ENCODE peak calls at places on chromosome 11, in seven cellular contexts. S is H9; L is PC-3; A is MM.1S; D is GM23248; M is CD8-positive, alpha-beta T cell; N is IMR-90. E is an unnamed sample. For H3K4me1, the result is how much of the 10 kb centered on the place peaks cover.

GRCh38 chr11:1293619-1294015 is 15.8 kb downstream of the TOLLIP start:
- DNase-seq in D (peak), A (no peak), L (peak), M (no peak), N (no peak), S (no peak), E (no peak)

GRCh38 chr11:109957601-109958000 is 135.6 kb upstream of the ZC3H12C start:
- DNase-seq in L (no peak), N (peak), D (no peak), M (no peak), A (peak), S (no peak), E (no peak)

GRCh38 chr11:8871283-8871775 is 39.7 kb upstream of the AKIP1 start:
- DNase-seq in N (peak), M (no peak), S (no peak), A (no peak), L (peak), D (peak), E (peak)

GRCh38 chr11:10606536-10607208 is 38.2 kb upstream of the LYVE1 start:
- DNase-seq in L (peak), N (peak), A (no peak), M (no peak), D (peak), S (no peak), E (peak)

GRCh38 chr11:62132188-62132587 is 8.4 kb downstream of the INCENP start:
- DNase-seq in A (no peak), N (no peak), S (no peak), D (peak), M (no peak), L (peak), E (no peak)

GRCh38 chr11:132941024-132941646 is 591.2 kb downstream of the OPCML start:
- DNase-seq in D (peak), N (peak), A (no peak), S (no peak), M (no peak), L (peak), E (peak)

GRCh38 chr11:67295846-67296245 is 6.7 kb downstream of the ANKRD13D start:
- DNase-seq in S (no peak), A (no peak), N (no peak), M (no peak), L (peak), D (peak), E (no peak)

GRCh38 chr11:57601297-57601696 is 3.8 kb downstream of the SERPING1 start:
- DNase-seq in D (no peak), S (no peak), M (no peak), N (no peak), A (no peak), L (no peak), E (no peak)

GRCh38 chr11:131064373-131064991 is 148.2 kb upstream of the SNX19 start:
- DNase-seq in L (peak), A (peak), S (peak), M (no peak), D (peak), N (peak), E (peak)

GRCh38 chr11:61305417-61305816 is 10.3 kb upstream of the VWCE start:
- DNase-seq in L (no peak), N (no peak), D (no peak), S (no peak), A (no peak), M (no peak), E (no peak)

GRCh38 chr11:69704508-69705245 is 855 bp upstream of the FGF19 start:
- DNase-seq in D (peak), A (no peak), S (peak), N (no peak), M (no peak), L (peak), E (no peak)

GRCh38 chr11:68057807-68058206 is 19.0 kb downstream of the TCIRG1 start:
- DNase-seq in S (no peak), M (no peak), N (no peak), A (no peak), L (no peak), D (no peak), E (no peak)

GRCh38 chr11:125588505-125588904 is 4.1 kb upstream of the STT3A start:
- DNase-seq in D (no peak), A (no peak), N (peak), L (peak), M (no peak), S (no peak), E (peak)

GRCh38 chr11:705646-706438 is at the start of gene EPS8L2:
- DNase-seq in N (no peak), A (no peak), M (no peak), S (peak), L (peak), D (peak), E (no peak)

GRCh38 chr11:128472128-128473110 is 114.9 kb downstream of the ETS1 start:
- DNase-seq in L (peak), N (peak), A (peak), D (peak), M (no peak), S (no peak), E (peak)

GRCh38 chr11:94858012-94858705 is 90.0 kb downstream of the AMOTL1 start:
- DNase-seq in A (no peak), N (no peak), L (no peak), D (no peak), M (no peak), S (no peak), E (no peak)

GRCh38 chr11:65116370-65117205 is 913 bp downstream of the ZNHIT2 start:
- DNase-seq in S (peak), M (peak), L (peak), N (peak), D (peak), A (peak), E (peak)

GRCh38 chr11:116590844-116591575 is 181.8 kb downstream of the BUD13 start:
- DNase-seq in L (no peak), S (no peak), A (no peak), M (no peak), N (no peak), D (no peak), E (no peak)

GRCh38 chr11:109371444-109372176 is 50.4 kb upstream of the C11orf87 start:
- DNase-seq in M (no peak), L (no peak), N (no peak), S (no peak), D (peak), A (no peak), E (no peak)

GRCh38 chr11:19975414-19975990 is 184.8 kb downstream of the DBX1 start:
- DNase-seq in N (no peak), S (no peak), L (no peak), A (no peak), M (no peak), D (no peak), E (no peak)

GRCh38 chr11:19079643-19080440 is 19.3 kb upstream of the MRGPRX2 start:
- DNase-seq in L (peak), A (no peak), M (no peak), D (peak), S (no peak), N (peak), E (peak)

GRCh38 chr11:105132716-105133511 is 6.7 kb downstream of the CARD18 start:
- DNase-seq in M (no peak), A (no peak), N (peak), L (peak), D (peak), S (no peak), E (peak)

GRCh38 chr11:126334665-126335462 is 20.6 kb upstream of the ST3GAL4 start:
- DNase-seq in D (peak), N (peak), A (no peak), M (no peak), S (no peak), L (peak), E (peak)

GRCh38 chr11:86138958-86139357 is 70.1 kb upstream of the PICALM start:
- DNase-seq in S (no peak), A (peak), M (no peak), D (no peak), N (no peak), L (no peak), E (no peak)
- H3K4me1 ChIP-seq in S (under half), A (under half), M (under half), D (under half), N (under half), L (under half), E (under half)

GRCh38 chr11:115179647-115180046 is 324.6 kb downstream of the CADM1 start:
- DNase-seq in A (no peak), S (no peak), N (no peak), D (no peak), M (no peak), L (no peak), E (no peak)

GRCh38 chr11:115184901-115185300 is 319.3 kb downstream of the CADM1 start:
- DNase-seq in A (no peak), S (no peak), M (no peak), D (no peak), N (no peak), L (no peak), E (no peak)

GRCh38 chr11:115181480-115181879 is 322.7 kb downstream of the CADM1 start:
- DNase-seq in M (no peak), A (no peak), D (no peak), L (no peak), N (no peak), S (no peak), E (no peak)

GRCh38 chr11:115180272-115180671 is 323.9 kb downstream of the CADM1 start:
- DNase-seq in M (no peak), L (no peak), N (no peak), S (no peak), A (no peak), D (no peak), E (no peak)

GRCh38 chr11:115182282-115182952 is 321.8 kb downstream of the CADM1 start:
- DNase-seq in L (no peak), S (no peak), A (no peak), D (no peak), N (no peak), M (no peak), E (no peak)
- H3K4me1 ChIP-seq in L (under half), S (under half), A (under half), D (under half), N (under half), M (under half), E (under half)

DNA sequence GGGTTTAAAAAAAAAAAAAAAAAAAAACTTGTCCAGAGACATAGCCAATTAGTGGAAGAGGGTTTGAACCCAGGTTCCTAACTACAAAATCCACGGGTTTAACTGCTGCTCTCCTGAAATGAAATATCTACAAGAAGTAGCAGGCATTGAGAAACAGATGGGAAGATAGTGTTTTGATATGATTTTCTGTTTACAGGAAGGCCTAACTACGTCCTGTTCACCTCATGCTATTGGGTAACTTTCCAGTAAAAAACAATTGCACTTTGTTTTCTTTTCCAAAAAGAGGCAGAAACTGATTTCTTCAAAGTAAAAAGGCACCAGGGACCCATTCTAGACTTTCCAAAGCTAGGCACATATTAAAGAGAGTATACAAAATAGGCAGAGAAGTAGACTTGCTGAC is 5.9 kb upstream of the C11orf91 start:
- DNase-seq in A (no peak), M (no peak), S (no peak), L (no peak), D (no peak), N (no peak), E (no peak)
- H3K4me1 ChIP-seq in A (under half), M (under half), S (under half), L (half or more), D (half or more), N (under half), E (under half)

DNA sequence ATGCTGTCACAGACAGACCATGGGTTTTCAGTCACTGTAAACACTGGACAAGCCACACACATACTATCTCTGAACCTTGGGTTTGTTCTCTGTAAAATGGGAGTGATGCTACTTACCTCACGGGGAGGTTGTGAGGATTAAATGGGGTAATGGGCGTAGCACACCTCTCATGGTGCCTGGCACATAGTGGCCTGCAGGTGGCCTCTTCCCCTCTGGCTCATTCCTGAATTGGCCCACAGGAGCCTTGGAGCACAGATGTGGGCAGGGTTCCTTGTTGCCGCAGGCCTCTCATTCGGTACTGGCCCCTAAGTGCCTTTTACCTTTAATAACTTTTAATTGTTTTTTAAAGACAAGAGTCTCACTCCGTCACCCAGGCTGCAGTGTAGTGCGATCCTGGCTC is 11.7 kb downstream of the MICAL2 start:
- DNase-seq in D (peak), A (no peak), S (peak), L (peak), N (no peak), M (no peak), E (no peak)
- H3K4me1 ChIP-seq in D (half or more), A (under half), S (under half), L (half or more), N (half or more), M (under half), E (half or more)

DNA sequence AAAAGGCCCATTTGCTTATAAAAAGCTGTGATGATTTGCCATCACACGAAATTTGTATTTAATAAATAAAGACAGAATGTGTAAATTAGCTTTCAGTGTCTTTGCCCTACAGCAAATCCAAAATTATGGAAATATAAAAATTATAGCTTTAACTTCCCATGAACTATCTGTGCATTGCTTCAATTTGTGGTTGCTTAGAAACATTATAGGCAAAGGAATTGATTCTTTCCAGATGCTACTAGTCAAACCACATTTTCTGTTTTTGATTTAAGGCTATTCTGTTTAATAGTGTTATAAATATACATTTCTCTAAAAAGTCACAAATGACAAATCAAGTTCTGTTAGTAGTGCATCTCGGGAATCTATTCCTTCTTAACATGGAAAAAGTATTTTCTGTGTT is 1086.2 kb upstream of the CCDC90B start:
- DNase-seq in M (no peak), S (no peak), D (no peak), N (no peak), A (no peak), L (no peak), E (no peak)
- H3K4me1 ChIP-seq in M (under half), S (under half), D (under half), N (under half), A (under half), L (under half), E (under half)

GRCh38 chr11:34299962-34300350 is 57.9 kb downstream of the ABTB2 start:
- DNase-seq in S (no peak), L (no peak), N (no peak), A (no peak), M (no peak), D (no peak), E (no peak)

GRCh38 chr11:34300571-34301295 is 57.1 kb downstream of the ABTB2 start:
- DNase-seq in A (no peak), M (no peak), S (no peak), L (no peak), N (no peak), D (no peak), E (peak)

GRCh38 chr11:34302046-34302921 is 55.5 kb downstream of the ABTB2 start:
- DNase-seq in D (peak), L (peak), S (no peak), A (no peak), N (peak), M (no peak), E (peak)

GRCh38 chr11:34296412-34296811 is 61.4 kb downstream of the ABTB2 start:
- DNase-seq in S (no peak), L (no peak), D (no peak), A (no peak), N (no peak), M (no peak), E (no peak)

GRCh38 chr11:34299284-34299961 is 58.4 kb downstream of the ABTB2 start:
- DNase-seq in A (no peak), S (no peak), M (no peak), N (no peak), L (no peak), D (no peak), E (no peak)
- H3K4me1 ChIP-seq in A (under half), S (under half), M (under half), N (under half), L (under half), D (under half), E (under half)

DNA sequence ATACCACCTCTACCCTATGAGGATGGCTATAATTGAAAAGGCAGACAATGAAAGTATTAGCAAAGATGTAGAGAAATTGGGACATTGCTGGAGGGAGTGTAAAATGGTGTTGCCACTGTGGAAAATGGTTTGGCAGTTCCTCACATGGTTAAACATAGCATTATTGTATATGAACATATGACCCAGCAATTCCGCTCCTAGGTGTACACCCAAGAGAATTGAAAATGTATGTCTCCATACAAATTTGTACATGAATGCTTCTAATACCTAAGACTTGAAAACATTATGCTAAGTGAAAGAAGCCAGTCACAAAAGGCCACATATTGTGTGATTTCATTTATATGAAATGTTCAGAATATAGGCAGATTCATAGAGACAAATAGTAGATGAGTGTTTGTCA is 10.0 kb downstream of the SLCO2B1 start:
- DNase-seq in D (no peak), L (no peak), M (no peak), A (no peak), N (no peak), S (no peak), E (no peak)
- H3K4me1 ChIP-seq in D (under half), L (under half), M (under half), A (under half), N (under half), S (under half), E (under half)

GRCh38 chr11:121479839-121480238 is 27.1 kb upstream of the SORL1-AS1 start:
- DNase-seq in A (no peak), M (no peak), L (peak), S (no peak), D (no peak), N (no peak), E (no peak)

GRCh38 chr11:121478226-121478894 is 25.6 kb upstream of the SORL1-AS1 start:
- DNase-seq in D (no peak), M (no peak), L (peak), A (no peak), N (no peak), S (no peak), E (no peak)

GRCh38 chr11:121476379-121477032 is 23.7 kb upstream of the SORL1-AS1 start:
- DNase-seq in S (no peak), L (peak), N (no peak), M (no peak), D (no peak), A (no peak), E (no peak)

GRCh38 chr11:121479355-121479754 is 26.6 kb upstream of the SORL1-AS1 start:
- DNase-seq in S (peak), A (no peak), M (no peak), D (no peak), L (no peak), N (no peak), E (no peak)

DNA sequence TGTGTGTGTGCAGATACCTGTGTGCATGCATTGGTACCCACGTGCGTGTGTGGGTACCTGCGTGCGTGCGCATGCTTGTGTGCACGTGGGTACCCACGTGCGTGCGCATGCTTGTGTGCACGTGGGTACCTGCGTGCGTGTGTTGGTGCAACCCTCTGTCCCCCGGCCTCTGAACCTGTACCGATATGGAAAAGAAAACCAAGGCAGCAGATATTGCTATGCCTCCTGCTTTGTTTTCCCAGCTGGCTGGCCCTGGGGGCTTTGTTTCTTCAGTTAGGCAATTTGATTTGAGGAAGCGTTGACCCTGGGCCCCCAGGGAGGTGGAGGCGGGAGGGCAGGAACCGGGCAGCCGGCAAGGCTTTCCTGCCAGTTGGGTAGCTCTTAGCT is 26.1 kb upstream of the SORL1-AS1 start:
- DNase-seq in L (no peak), S (peak), A (no peak), D (no peak), M (no peak), N (no peak), E (no peak)
- H3K4me1 ChIP-seq in L (under half), S (under half), A (under half), D (under half), M (half or more), N (under half), E (under half)

GRCh38 chr11:96267001-96267489 is 76.0 kb downstream of the MAML2 start:
- DNase-seq in D (peak), S (no peak), A (no peak), L (no peak), M (no peak), N (no peak), E (no peak)
- H3K4me1 ChIP-seq in D (under half), S (under half), A (under half), L (under half), M (half or more), N (under half), E (under half)

E was measured in astrocyte.